ENCODE peak calls at places on chromosomes 4 and X, in five cellular contexts. One of them, this sample, is unnamed.

GRCh38 chr4:7698586-7698985 is 241.1 kb downstream of the AFAP1 start:
- DNase-seq in fibroblast of pulmonary artery: no peak
- DNase-seq in heart right ventricle: no peak
- DNase-seq in cardiac fibroblast: peak
- DNase-seq in GM12864: no peak
- DNase-seq in this sample: no peak

GRCh38 chr4:150952167-150952845 is 62.8 kb downstream of the LRBA start:
- DNase-seq in GM12864: no peak
- DNase-seq in heart right ventricle: no peak
- DNase-seq in fibroblast of pulmonary artery: no peak
- DNase-seq in cardiac fibroblast: no peak
- DNase-seq in this sample: no peak

GRCh38 chr4:126742048-126742447 is 890.7 kb upstream of the INTU start:
- DNase-seq in cardiac fibroblast: no peak
- DNase-seq in fibroblast of pulmonary artery: no peak
- DNase-seq in GM12864: peak
- DNase-seq in heart right ventricle: no peak
- DNase-seq in this sample: no peak

GRCh38 chr4:8157496-8157895 is 1.1 kb downstream of the ABLIM2 start:
- DNase-seq in GM12864: no peak
- DNase-seq in fibroblast of pulmonary artery: peak
- DNase-seq in cardiac fibroblast: peak
- DNase-seq in heart right ventricle: peak
- DNase-seq in this sample: no peak

GRCh38 chr4:128601992-128602695 is 207.4 kb upstream of the JADE1 start:
- DNase-seq in cardiac fibroblast: peak
- DNase-seq in fibroblast of pulmonary artery: peak
- DNase-seq in heart right ventricle: no peak
- DNase-seq in GM12864: no peak
- DNase-seq in this sample: no peak

GRCh38 chr4:184237612-184238011 is 19.9 kb upstream of the ENPP6 start:
- DNase-seq in GM12864: no peak
- DNase-seq in fibroblast of pulmonary artery: no peak
- DNase-seq in cardiac fibroblast: no peak
- DNase-seq in heart right ventricle: no peak
- DNase-seq in this sample: no peak

GRCh38 chr4:138595731-138596465 is 353.7 kb upstream of the SLC7A11 start:
- DNase-seq in heart right ventricle: peak
- DNase-seq in cardiac fibroblast: peak
- DNase-seq in fibroblast of pulmonary artery: peak
- DNase-seq in GM12864: no peak
- DNase-seq in this sample: no peak

GRCh38 chr4:125097729-125098128 is 217.0 kb upstream of the FAT4 start:
- DNase-seq in cardiac fibroblast: no peak
- DNase-seq in heart right ventricle: no peak
- DNase-seq in GM12864: no peak
- DNase-seq in fibroblast of pulmonary artery: no peak
- DNase-seq in this sample: no peak

GRCh38 chrX:12811658-12812057 is 20.4 kb downstream of the PRPS2 start:
- DNase-seq in fibroblast of pulmonary artery: no peak
- DNase-seq in GM12864: no peak
- DNase-seq in cardiac fibroblast: no peak
- DNase-seq in heart right ventricle: no peak
- DNase-seq in this sample: no peak

GRCh38 chrX:12819231-12819630 is 28.0 kb downstream of the PRPS2 start:
- DNase-seq in fibroblast of pulmonary artery: no peak
- DNase-seq in GM12864: no peak
- DNase-seq in heart right ventricle: no peak
- DNase-seq in cardiac fibroblast: no peak
- DNase-seq in this sample: no peak

GRCh38 chrX:12814434-12814833 is 23.2 kb downstream of the PRPS2 start:
- DNase-seq in heart right ventricle: peak
- DNase-seq in GM12864: peak
- DNase-seq in fibroblast of pulmonary artery: peak
- DNase-seq in cardiac fibroblast: peak
- DNase-seq in this sample: peak
- TF ChIP-seq CTCF in heart right ventricle: peak
- TF ChIP-seq CTCF in GM12864: peak
- TF ChIP-seq CTCF in fibroblast of pulmonary artery: peak
- TF ChIP-seq CTCF in cardiac fibroblast: peak
- TF ChIP-seq CTCF in this sample: peak

DNA sequence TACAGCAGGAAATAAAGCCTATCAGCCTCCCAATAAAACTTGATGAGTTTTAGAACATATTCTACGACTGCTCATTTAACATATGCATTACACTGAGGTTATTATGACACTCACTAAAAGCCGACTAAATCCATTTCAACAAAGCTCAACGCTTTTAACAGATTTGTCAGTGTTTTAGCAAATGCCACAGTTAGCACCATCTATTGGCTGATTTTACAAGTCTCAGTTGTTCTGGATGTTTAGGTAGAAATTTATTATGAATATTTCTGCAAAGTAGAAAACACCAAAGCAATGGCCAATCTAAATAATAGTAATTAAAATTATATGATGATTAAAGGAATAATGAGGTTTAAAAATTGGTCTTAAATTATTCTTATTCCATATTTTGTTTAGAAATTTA is 993.2 kb upstream of the PCDH7 start:
- DNase-seq in heart right ventricle: no peak
- DNase-seq in fibroblast of pulmonary artery: no peak
- DNase-seq in cardiac fibroblast: no peak
- DNase-seq in GM12864: no peak
- DNase-seq in this sample: no peak
- TF ChIP-seq CTCF in heart right ventricle: no peak
- TF ChIP-seq CTCF in fibroblast of pulmonary artery: no peak
- TF ChIP-seq CTCF in cardiac fibroblast: no peak
- TF ChIP-seq CTCF in GM12864: no peak
- TF ChIP-seq CTCF in this sample: no peak

GRCh38 chr4:147250062-147250461 is 230.8 kb upstream of the EDNRA start:
- DNase-seq in GM12864: no peak
- DNase-seq in cardiac fibroblast: no peak
- DNase-seq in fibroblast of pulmonary artery: no peak
- DNase-seq in heart right ventricle: no peak
- DNase-seq in this sample: no peak
- TF ChIP-seq CTCF in GM12864: no peak
- TF ChIP-seq CTCF in cardiac fibroblast: no peak
- TF ChIP-seq CTCF in fibroblast of pulmonary artery: no peak
- TF ChIP-seq CTCF in heart right ventricle: no peak
- TF ChIP-seq CTCF in this sample: no peak

GRCh38 chrX:41732260-41732659 is 8.3 kb downstream of the GPR82 start:
- DNase-seq in heart right ventricle: no peak
- DNase-seq in cardiac fibroblast: no peak
- DNase-seq in fibroblast of pulmonary artery: no peak
- DNase-seq in GM12864: no peak
- DNase-seq in this sample: no peak

GRCh38 chrX:41737065-41737464 is 13.1 kb downstream of the GPR82 start:
- DNase-seq in heart right ventricle: no peak
- DNase-seq in cardiac fibroblast: no peak
- DNase-seq in fibroblast of pulmonary artery: no peak
- DNase-seq in GM12864: no peak
- DNase-seq in this sample: no peak

GRCh38 chrX:41730101-41730500 is 6.1 kb downstream of the GPR82 start:
- DNase-seq in cardiac fibroblast: peak
- DNase-seq in heart right ventricle: no peak
- DNase-seq in fibroblast of pulmonary artery: peak
- DNase-seq in GM12864: no peak
- DNase-seq in this sample: no peak

GRCh38 chrX:41733939-41734338 is 10.0 kb downstream of the GPR82 start:
- DNase-seq in cardiac fibroblast: no peak
- DNase-seq in fibroblast of pulmonary artery: no peak
- DNase-seq in heart right ventricle: no peak
- DNase-seq in GM12864: peak
- DNase-seq in this sample: peak

GRCh38 chrX:41734530-41734929 is 10.5 kb downstream of the GPR82 start:
- DNase-seq in fibroblast of pulmonary artery: peak
- DNase-seq in GM12864: no peak
- DNase-seq in cardiac fibroblast: peak
- DNase-seq in heart right ventricle: no peak
- DNase-seq in this sample: no peak
- TF ChIP-seq CTCF in fibroblast of pulmonary artery: peak
- TF ChIP-seq CTCF in GM12864: peak
- TF ChIP-seq CTCF in cardiac fibroblast: peak
- TF ChIP-seq CTCF in heart right ventricle: peak
- TF ChIP-seq CTCF in this sample: peak

DNA sequence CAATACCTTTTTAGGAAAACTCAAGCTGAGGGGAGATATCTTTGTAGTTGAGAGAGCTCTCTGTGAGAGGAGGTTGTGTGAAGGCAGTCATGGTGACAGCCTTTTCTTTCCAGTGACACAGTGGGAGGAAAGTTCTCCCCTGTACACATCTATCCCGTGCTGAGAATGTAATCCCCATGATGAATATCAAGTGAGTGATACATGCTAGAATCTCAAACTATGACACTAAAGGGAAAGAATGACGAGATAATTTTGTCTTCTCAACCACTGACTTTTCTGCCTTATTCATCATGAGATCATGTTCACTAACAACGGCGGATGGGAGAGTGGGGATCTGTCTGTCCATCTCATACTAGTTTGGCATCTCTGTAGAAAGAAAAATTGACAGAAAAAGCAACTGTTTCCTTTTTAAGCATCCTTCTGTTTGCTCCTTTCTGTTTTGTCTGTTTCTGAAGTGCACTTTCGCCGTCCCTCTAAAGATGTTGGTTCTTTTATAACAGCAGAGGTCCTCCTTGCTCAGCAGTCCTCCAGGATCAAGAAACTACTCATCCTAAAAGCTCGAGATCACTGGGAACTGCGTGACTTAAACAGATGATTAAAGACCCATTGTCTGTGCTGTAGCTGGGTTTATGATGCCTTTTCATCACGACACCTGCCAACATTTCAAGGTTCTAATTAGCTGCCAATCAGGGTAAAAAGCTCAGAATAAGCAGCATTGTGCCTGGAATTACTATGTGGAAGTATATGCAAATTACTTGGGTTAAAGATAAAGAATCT is 137.6 kb downstream of the DCK start:
- DNase-seq in heart right ventricle: no peak
- DNase-seq in GM12864: no peak
- DNase-seq in fibroblast of pulmonary artery: peak
- DNase-seq in cardiac fibroblast: peak
- DNase-seq in this sample: no peak
- TF ChIP-seq CTCF in heart right ventricle: peak
- TF ChIP-seq CTCF in GM12864: no peak
- TF ChIP-seq CTCF in fibroblast of pulmonary artery: no peak
- TF ChIP-seq CTCF in cardiac fibroblast: no peak
- TF ChIP-seq CTCF in this sample: no peak

GRCh38 chr4:168028970-168029610 is 63.2 kb upstream of the ANXA10 start:
- DNase-seq in heart right ventricle: no peak
- DNase-seq in fibroblast of pulmonary artery: no peak
- DNase-seq in cardiac fibroblast: no peak
- DNase-seq in GM12864: no peak
- DNase-seq in this sample: no peak

DNA sequence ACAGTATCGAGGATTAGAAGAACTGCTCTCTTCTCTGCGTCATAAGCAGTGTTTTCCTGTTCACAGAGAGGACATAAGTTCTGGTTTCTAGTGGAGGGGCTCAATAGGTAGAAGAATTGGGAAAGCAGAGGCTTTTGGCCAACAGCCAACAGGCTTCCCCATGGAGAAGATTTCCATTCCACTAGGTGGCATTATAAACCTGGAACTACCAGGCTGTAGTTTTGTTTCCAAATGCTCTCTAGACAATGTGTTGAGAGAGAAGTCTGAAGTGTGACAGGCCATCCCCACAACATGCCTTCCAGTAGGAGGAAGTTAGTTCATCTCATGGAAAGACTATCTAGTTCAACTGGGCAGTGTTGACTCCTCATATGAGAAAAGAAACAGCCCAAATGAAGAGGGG is 63.8 kb upstream of the ANXA10 start:
- DNase-seq in cardiac fibroblast: peak
- DNase-seq in fibroblast of pulmonary artery: peak
- DNase-seq in GM12864: no peak
- DNase-seq in heart right ventricle: no peak
- DNase-seq in this sample: no peak
- TF ChIP-seq CTCF in cardiac fibroblast: peak
- TF ChIP-seq CTCF in fibroblast of pulmonary artery: peak
- TF ChIP-seq CTCF in GM12864: no peak
- TF ChIP-seq CTCF in heart right ventricle: peak
- TF ChIP-seq CTCF in this sample: no peak

This sample was measured in GM06990.